ENCODE peak calls at places on chromosomes 5 and 9, in four cellular contexts. N is K562, Z is GM12878, X is HCT116. F is an unnamed sample.

GRCh38 chr9:27572566-27572917 is 739 bp downstream of the C9orf72 start:
- DNase-seq in N (no peak), Z (no peak), X (no peak), F (no peak)

GRCh38 chr9:123834218-123834906 is 95.6 kb downstream of the DENND1A start:
- DNase-seq in N (no peak), Z (no peak), X (no peak), F (no peak)

GRCh38 chr9:110923601-110924000 is 114.7 kb downstream of the LPAR1 start:
- DNase-seq in N (no peak), Z (no peak), X (no peak), F (no peak)

GRCh38 chr9:3292311-3292710 is 233.5 kb downstream of the RFX3 start:
- DNase-seq in N (no peak), Z (no peak), X (no peak), F (no peak)

GRCh38 chr5:179920175-179920574 is 12.5 kb upstream of the TBC1D9B start:
- DNase-seq in N (no peak), Z (no peak), X (no peak), F (no peak)

GRCh38 chr5:6457592-6457991 is 8.9 kb downstream of the UBE2QL1 start:
- DNase-seq in N (no peak), Z (no peak), X (no peak), F (no peak)

GRCh38 chr5:154038241-154038603 is 488 bp downstream of the FAM114A2 start:
- DNase-seq in N (peak; percentile 69), Z (no peak), X (peak; percentile 3), F (no peak)

GRCh38 chr5:107104040-107104773 is 566.5 kb downstream of the EFNA5 start:
- DNase-seq in N (no peak), Z (no peak), X (no peak), F (peak; percentile 51)

GRCh38 chr5:159786901-159787691 is 129.2 kb upstream of the ADRA1B start:
- DNase-seq in N (no peak), Z (no peak), X (no peak), F (no peak)

GRCh38 chr9:92668746-92669526 is 995 bp downstream of the IPPK start:
- DNase-seq in N (peak; percentile 64), Z (no peak), X (no peak), F (no peak)

GRCh38 chr9:89536618-89537017 is 38.7 kb upstream of the SEMA4D start:
- DNase-seq in N (no peak), Z (no peak), X (no peak), F (no peak)

GRCh38 chr9:89631381-89631780 is 26.6 kb downstream of the GADD45G start:
- DNase-seq in N (no peak), Z (no peak), X (no peak), F (no peak)

GRCh38 chr9:35776018-35776417 is 15.4 kb upstream of the NPR2 start:
- DNase-seq in N (no peak), Z (no peak), X (no peak), F (no peak)

GRCh38 chr5:103452666-103453065 is 109.9 kb downstream of the NUDT12 start:
- DNase-seq in N (no peak), Z (no peak), X (no peak), F (no peak)

GRCh38 chr9:36136894-36137391 is 410 bp downstream of the GLIPR2 start:
- DNase-seq in N (no peak), Z (no peak), X (no peak), F (no peak)

DNA sequence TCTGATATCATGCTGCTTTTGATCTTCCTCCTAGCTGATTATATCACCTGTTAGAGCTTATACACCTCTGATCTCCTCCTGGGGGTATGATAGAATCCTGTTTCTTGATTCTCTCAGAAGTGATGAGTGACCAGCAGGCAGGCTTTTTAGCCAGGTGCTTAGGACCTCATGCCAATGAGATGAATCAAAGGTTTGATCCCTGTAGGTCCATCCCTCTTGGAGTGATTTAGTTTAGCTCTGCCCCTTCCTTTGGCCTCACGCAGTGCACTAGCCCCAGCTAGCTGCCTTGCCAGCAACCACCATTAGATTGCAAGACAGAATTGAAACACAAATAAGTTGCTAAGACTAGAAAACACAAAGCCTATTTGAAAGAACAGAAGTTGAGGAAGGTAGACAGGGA is 84.4 kb downstream of the ZSWIM6 start:
- DNase-seq in N (no peak), Z (no peak), X (peak; percentile 34), F (peak; percentile 27)
- TF ChIP-seq EGR1 in N (no peak), Z (no peak), X (no peak), F (no peak)

GRCh38 chr9:136847065-136847826 is 2.0 kb upstream of the PHPT1 start:
- DNase-seq in N (peak; percentile 78), Z (no peak), X (peak; percentile 63), F (no peak)

GRCh38 chr9:136849038-136849959 is at the start of gene PHPT1:
- DNase-seq in N (peak; percentile 94), Z (peak; percentile 92), X (peak; percentile 98), F (peak; percentile 98)

GRCh38 chr9:136847827-136848392 is 1.3 kb upstream of the PHPT1 start:
- DNase-seq in N (peak; percentile 47), Z (peak; percentile 23), X (peak; percentile 67), F (peak; percentile 89)

GRCh38 chr9:136849960-136850865 is 1.0 kb downstream of the PHPT1 start:
- DNase-seq in N (no peak), Z (no peak), X (no peak), F (no peak)

DNA sequence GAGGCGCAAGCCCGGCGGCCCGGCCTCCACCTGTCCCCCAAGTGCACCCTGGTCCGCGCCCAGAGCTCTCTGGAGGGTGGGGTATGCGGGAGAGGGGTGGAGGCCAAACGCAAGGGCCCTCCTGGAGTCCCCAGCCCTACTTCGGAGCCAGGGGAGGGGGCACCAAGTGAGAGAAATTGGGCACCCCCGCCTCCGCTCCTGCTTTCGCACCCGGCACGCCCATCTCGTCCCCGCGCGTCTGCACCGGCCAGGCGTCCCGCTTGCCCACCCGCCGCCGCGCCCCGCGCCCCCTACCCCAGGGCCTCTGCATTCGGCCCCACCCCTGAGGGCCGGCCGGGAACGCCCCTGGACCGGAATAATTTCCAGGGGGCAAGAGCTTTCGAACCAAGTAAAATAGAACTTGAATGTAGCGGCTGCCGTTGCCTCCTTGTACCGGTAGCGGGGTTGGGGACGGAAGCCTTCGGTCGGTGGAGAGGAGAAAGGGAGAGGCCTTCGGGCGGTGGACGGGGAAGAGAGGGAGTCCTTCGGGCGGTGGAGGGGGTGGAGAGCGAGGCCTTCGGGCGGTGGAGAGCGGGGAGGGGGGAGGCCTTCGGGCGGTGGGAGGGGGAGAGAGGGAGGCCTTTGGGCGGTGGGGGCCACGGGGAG is 694 bp upstream of the PHPT1 start:
- DNase-seq in N (peak; percentile 61), Z (no peak), X (no peak), F (no peak)
- TF ChIP-seq EGR1 in N (peak; percentile 28), Z (no peak), X (no peak), F (no peak)

DNA sequence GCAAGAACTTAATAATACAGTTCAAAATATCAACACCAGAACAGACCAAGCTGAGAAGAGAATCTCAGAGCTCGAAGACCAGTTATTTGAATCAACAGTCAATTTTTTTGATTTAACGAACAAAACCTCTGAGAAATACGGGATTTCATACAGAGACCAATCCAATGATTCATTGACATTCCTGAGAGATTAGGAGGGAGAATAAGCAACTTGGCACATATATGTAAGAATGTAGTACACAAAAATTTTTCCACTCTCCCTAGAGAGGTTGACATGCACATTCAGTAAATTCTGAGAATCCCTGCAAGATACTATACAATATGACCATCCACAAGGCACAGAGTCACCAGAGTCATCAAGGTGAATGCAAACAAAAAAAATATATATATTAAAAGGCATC is 1577.3 kb upstream of the C9orf72 start:
- DNase-seq in N (no peak), Z (no peak), X (no peak), F (no peak)
- TF ChIP-seq EGR1 in N (no peak), Z (no peak), X (no peak), F (no peak)

GRCh38 chr5:12272389-12272788 is 368.1 kb upstream of the CTNND2 start:
- DNase-seq in N (no peak), Z (no peak), X (no peak), F (peak; percentile 19)
- TF ChIP-seq EGR1 in N (no peak), Z (no peak), X (no peak), F (no peak)